ENCODE peak calls at places on chromosomes 1 and 21, in six cellular contexts. U is H9, P is GM13977, Z is mucosa of descending colon, E is Calu3, O is brain microvascular endothelial cell. G is an unnamed sample.

GRCh38 chr1:1833916-1834325 is 55.7 kb upstream of the NADK start:
- DNase-seq in U (no peak), P (no peak), Z (no peak), E (no peak), O (peak; percentile 56), G (no peak)

GRCh38 chr1:58573705-58574591 is 3.1 kb downstream of the TACSTD2 start:
- DNase-seq in U (no peak), P (peak; percentile 71), Z (no peak), E (peak; percentile 50), O (no peak), G (peak; percentile 68)

GRCh38 chr21:16535100-16535418 is 805.3 kb downstream of the USP25 start:
- DNase-seq in U (no peak), P (no peak), Z (peak; percentile 53), E (no peak), O (no peak), G (no peak)

GRCh38 chr1:37479255-37480124 is 5.1 kb downstream of the ZC3H12A start:
- DNase-seq in U (no peak), P (peak; percentile 92), Z (peak; percentile 99), E (peak; percentile 98), O (peak; percentile 88), G (peak; percentile 95)

GRCh38 chr1:211589782-211590721 is 11.1 kb upstream of the SLC30A1 start:
- DNase-seq in U (no peak), P (no peak), Z (peak; percentile 75), E (peak; percentile 54), O (peak; percentile 57), G (no peak)

GRCh38 chr1:56255516-56256181 is 323.7 kb downstream of the PLPP3 start:
- DNase-seq in U (no peak), P (no peak), Z (peak; percentile 49), E (no peak), O (no peak), G (no peak)

GRCh38 chr1:150149490-150150453 is at the start of gene PLEKHO1:
- DNase-seq in U (peak; percentile 59), P (peak; percentile 90), Z (peak; percentile 91), E (peak; percentile 54), O (peak; percentile 74), G (peak; percentile 86)

GRCh38 chr1:201890223-201890622 is 1.5 kb downstream of the SHISA4 start:
- DNase-seq in U (no peak), P (peak; percentile 6), Z (no peak), E (no peak), O (no peak), G (no peak)

GRCh38 chr1:12170263-12170671 is 3.5 kb downstream of the TNFRSF1B start:
- DNase-seq in U (no peak), P (no peak), Z (no peak), E (no peak), O (no peak), G (no peak)

GRCh38 chr1:113241237-113241636 is 149.1 kb upstream of the MAGI3 start:
- DNase-seq in U (no peak), P (no peak), Z (no peak), E (no peak), O (no peak), G (no peak)

GRCh38 chr1:27405074-27405473 is 12.7 kb downstream of the GPR3 start:
- DNase-seq in U (peak; percentile 83), P (no peak), Z (no peak), E (no peak), O (peak; percentile 42), G (no peak)

GRCh38 chr1:53792751-53793150 is 45.3 kb downstream of the NDC1 start:
- DNase-seq in U (no peak), P (no peak), Z (no peak), E (no peak), O (no peak), G (no peak)

GRCh38 chr1:34682452-34683223 is 72.2 kb upstream of the GJB5 start:
- DNase-seq in U (no peak), P (no peak), Z (no peak), E (no peak), O (no peak), G (no peak)

GRCh38 chr1:54354899-54355298 is 51.3 kb downstream of the SSBP3 start:
- DNase-seq in U (no peak), P (no peak), Z (no peak), E (no peak), O (no peak), G (no peak)

GRCh38 chr1:5821496-5822176 is 170.6 kb downstream of the NPHP4 start:
- DNase-seq in U (no peak), P (no peak), Z (no peak), E (no peak), O (no peak), G (no peak)

GRCh38 chr1:226607268-226607660 is 58.7 kb downstream of the STUM start:
- DNase-seq in U (no peak), P (no peak), Z (no peak), E (no peak), O (no peak), G (no peak)

GRCh38 chr1:225881081-225882007 is 836 bp downstream of the TMEM63A start:
- DNase-seq in U (peak; percentile 56), P (peak; percentile 64), Z (peak; percentile 91), E (peak; percentile 83), O (no peak), G (peak; percentile 64)

GRCh38 chr21:38993561-38993960 is 187.8 kb downstream of the ETS2 start:
- DNase-seq in U (no peak), P (no peak), Z (no peak), E (peak; percentile 65), O (peak; percentile 93), G (no peak)

GRCh38 chr1:22729921-22730320 is 19.3 kb downstream of the EPHB2 start:
- DNase-seq in U (no peak), P (no peak), Z (no peak), E (no peak), O (no peak), G (no peak)

GRCh38 chr1:6891781-6892579 is 106.7 kb downstream of the CAMTA1 start:
- DNase-seq in U (no peak), P (no peak), Z (no peak), E (no peak), O (peak; percentile 49), G (no peak)

GRCh38 chr1:154962238-154962678 is 676 bp upstream of the PYGO2 start:
- DNase-seq in U (no peak), P (peak; percentile 50), Z (peak; percentile 56), E (no peak), O (no peak), G (peak; percentile 50)

DNA sequence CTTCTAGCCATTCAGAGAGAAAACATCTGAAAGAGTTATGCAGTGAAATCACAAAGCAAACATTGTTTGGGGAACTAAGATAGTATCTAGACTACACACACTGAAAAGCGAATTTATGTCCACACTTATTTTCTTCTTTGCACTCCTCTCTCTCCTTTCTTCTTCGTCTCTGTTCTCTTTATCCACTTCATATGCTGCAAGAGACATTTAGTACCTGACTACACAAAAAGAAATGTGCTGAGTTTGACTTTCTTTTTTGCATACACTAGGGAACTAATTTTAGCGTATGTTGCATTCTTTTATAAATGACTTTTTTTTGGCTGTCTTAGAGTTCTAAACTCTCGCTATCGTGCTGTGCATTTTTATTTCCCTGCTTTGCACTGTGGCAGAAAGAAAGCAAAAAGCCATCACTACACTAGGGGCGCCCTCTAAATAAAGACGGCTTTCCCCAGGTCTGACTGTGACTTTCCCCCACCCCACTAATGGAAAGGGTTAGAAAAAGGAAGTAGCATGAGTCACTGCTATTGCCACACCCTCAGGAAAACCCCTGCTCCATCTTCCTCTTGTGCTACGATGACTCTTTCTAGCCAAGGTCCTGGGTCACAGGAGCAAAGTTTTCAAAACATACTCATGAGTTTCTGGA is 65.7 kb downstream of the MAP3K7CL start:
- DNase-seq in U (no peak), P (peak; percentile 83), Z (no peak), E (peak; percentile 76), O (peak; percentile 95), G (peak; percentile 82)
- TF ChIP-seq CTCF in U (peak; percentile 41), P (peak; percentile 61), Z (no peak), E (peak; percentile 31), O (peak; percentile 74), G (peak; percentile 35)

DNA sequence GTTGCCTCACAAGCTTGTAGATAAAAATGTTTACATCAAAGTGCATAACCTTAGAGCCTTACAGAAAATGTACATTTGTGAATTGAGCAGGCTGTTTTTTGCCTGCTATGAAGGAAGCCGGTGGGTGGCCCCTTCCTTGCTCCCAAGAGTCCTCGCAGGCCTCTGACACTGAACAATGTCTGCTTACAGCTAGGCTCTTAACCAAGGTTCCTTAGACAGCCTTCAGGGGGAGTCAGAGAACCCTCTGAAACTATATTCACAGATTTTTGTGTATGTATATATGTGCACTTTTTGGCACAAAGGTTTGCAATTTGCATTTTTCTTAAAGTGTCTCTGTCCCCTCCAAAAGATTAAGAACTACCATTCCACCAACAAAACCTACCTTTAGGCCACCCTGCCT is 282.6 kb downstream of the BARHL2 start:
- DNase-seq in U (peak; percentile 44), P (no peak), Z (no peak), E (no peak), O (no peak), G (no peak)
- TF ChIP-seq CTCF in U (peak; percentile 60), P (no peak), Z (no peak), E (no peak), O (peak; percentile 59), G (no peak)

DNA sequence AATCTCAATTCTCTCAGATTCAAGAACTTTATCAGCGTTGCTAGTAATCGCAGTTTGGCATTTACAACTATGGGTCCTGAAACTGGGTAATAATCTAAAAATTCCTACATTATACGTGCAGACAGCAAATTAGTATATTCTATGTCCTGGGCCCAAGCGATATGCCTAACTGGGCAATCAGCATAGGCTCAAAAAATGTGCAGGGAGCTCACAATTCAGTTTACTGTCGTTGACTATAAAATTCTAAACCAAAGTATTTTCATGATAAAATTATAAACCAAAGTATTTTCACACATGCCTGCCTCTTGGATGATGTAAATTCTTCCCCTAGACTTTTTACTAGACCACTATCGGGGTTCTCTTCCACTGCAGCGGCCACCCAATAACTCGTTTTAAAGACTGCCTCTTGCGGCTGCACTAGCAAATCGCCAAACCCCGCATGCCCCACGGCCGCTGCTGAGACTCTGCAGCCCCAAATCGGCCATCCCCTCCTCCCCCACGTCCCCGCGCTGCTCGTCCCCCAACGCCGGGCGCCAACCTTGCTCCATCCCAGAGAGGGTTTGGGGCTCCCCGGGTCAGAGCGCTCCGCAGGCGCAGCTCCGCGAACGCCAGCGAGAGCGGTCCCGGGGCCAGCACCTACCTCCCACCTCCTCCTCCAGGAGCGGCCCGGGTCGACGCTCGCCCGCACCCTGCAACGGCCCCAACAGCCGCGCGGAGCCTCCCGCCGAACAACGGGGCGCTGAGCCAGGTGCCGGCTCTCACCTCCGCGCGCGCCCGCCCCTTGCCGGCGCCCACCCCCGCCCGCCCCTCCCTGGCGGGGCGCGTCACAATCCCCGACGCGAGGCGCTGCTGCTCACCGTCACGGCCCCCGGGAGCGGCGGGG is 506 bp downstream of the SSX2IP start:
- DNase-seq in U (peak; percentile 53), P (no peak), Z (peak; percentile 80), E (peak; percentile 55), O (peak; percentile 43), G (no peak)
- TF ChIP-seq CTCF in U (peak; percentile 48), P (peak; percentile 41), Z (no peak), E (peak; percentile 10), O (peak; percentile 59), G (peak; percentile 15)

GRCh38 chr1:16029288-16029687 is 7.5 kb downstream of the CLCNKA start:
- DNase-seq in U (no peak), P (no peak), Z (no peak), E (no peak), O (no peak), G (no peak)

GRCh38 chr1:16031551-16031950 is 9.7 kb downstream of the CLCNKA start:
- DNase-seq in U (no peak), P (no peak), Z (no peak), E (no peak), O (no peak), G (no peak)

GRCh38 chr1:16032388-16033100 is 10.7 kb downstream of the CLCNKA start:
- DNase-seq in U (peak; percentile 98), P (peak; percentile 92), Z (peak; percentile 81), E (peak; percentile 85), O (peak; percentile 79), G (peak; percentile 93)

GRCh38 chr1:16026723-16027484 is 5.1 kb downstream of the CLCNKA start:
- DNase-seq in U (peak; percentile 98), P (no peak), Z (no peak), E (no peak), O (no peak), G (peak; percentile 58)

GRCh38 chr1:16028237-16029002 is 6.6 kb downstream of the CLCNKA start:
- DNase-seq in U (no peak), P (no peak), Z (no peak), E (no peak), O (no peak), G (no peak)
- TF ChIP-seq CTCF in U (no peak), P (no peak), Z (no peak), E (no peak), O (no peak), G (no peak)